ENCODE peak calls at places on chromosomes 2 and 18, in nine cellular contexts. Y is IMR-90, K is caudate nucleus, S is ascending aorta, F is fibroblast of lung, G is mesendoderm, P is PC-3, E is tibial artery, C is GM23338. I is an unnamed sample.

GRCh38 chr2:204321910-204322765 is 223.1 kb upstream of the PARD3B start:
- DNase-seq in F (peak), E (no peak), C (no peak), K (no peak), Y (peak), S (no peak), G (peak), P (peak), I (peak)

GRCh38 chr2:179954026-179954425 is 53.1 kb downstream of the CWC22 start:
- DNase-seq in P (peak), F (no peak), C (no peak), S (no peak), G (no peak), Y (no peak), E (no peak), K (no peak), I (no peak)

GRCh38 chr2:54009549-54009948 is 38.8 kb upstream of the PSME4 start:
- DNase-seq in E (no peak), F (no peak), K (no peak), C (no peak), S (no peak), Y (no peak), P (no peak), G (no peak), I (no peak)

GRCh38 chr18:79742076-79742475 is 55.7 kb upstream of the KCNG2 start:
- DNase-seq in F (no peak), C (no peak), S (no peak), P (no peak), E (peak), G (no peak), Y (no peak), K (no peak), I (no peak)

GRCh38 chr2:206562375-206562774 is 79.9 kb upstream of the FAM237A start:
- DNase-seq in Y (peak), K (no peak), C (no peak), E (no peak), F (peak), S (no peak), P (peak), G (peak), I (no peak)

GRCh38 chr2:197198890-197199289 is 111.7 kb downstream of the ANKRD44 start:
- DNase-seq in E (peak), K (no peak), P (no peak), C (no peak), G (no peak), Y (no peak), F (no peak), S (peak), I (no peak)

GRCh38 chr18:59383831-59384230 is 24.8 kb upstream of the LMAN1 start:
- DNase-seq in G (no peak), Y (no peak), C (no peak), P (no peak), F (no peak), S (no peak), K (no peak), E (no peak), I (no peak)

GRCh38 chr2:71613953-71614925 is 160.9 kb downstream of the DYSF start:
- DNase-seq in F (no peak), P (no peak), C (no peak), K (no peak), E (peak), Y (no peak), S (no peak), G (no peak), I (no peak)

GRCh38 chr2:39128919-39129391 is 8.1 kb upstream of the SOS1 start:
- DNase-seq in F (no peak), Y (no peak), E (no peak), G (no peak), P (peak), S (no peak), C (no peak), K (no peak), I (peak)

GRCh38 chr2:102789349-102790085 is 27.7 kb downstream of the TMEM182 start:
- DNase-seq in F (no peak), C (peak), K (no peak), G (no peak), P (no peak), E (no peak), Y (no peak), S (no peak), I (no peak)

GRCh38 chr18:68275616-68276015 is 439.3 kb downstream of the TMX3 start:
- DNase-seq in K (no peak), P (peak), C (no peak), G (no peak), Y (peak), S (no peak), E (no peak), F (peak), I (peak)

GRCh38 chr2:64988420-64989125 is 626 bp upstream of the SLC1A4 start:
- DNase-seq in S (no peak), P (no peak), E (peak), G (peak), Y (peak), C (peak), F (peak), K (peak), I (peak)

GRCh38 chr2:160934263-160934662 is 226.0 kb upstream of the TANK start:
- DNase-seq in S (no peak), Y (peak), K (no peak), F (no peak), E (no peak), P (no peak), G (no peak), C (no peak), I (no peak)

GRCh38 chr2:82316573-82317371 is 2012.2 kb upstream of the LRRTM1 start:
- DNase-seq in F (no peak), Y (no peak), G (no peak), P (peak), E (no peak), C (no peak), S (no peak), K (no peak), I (no peak)

GRCh38 chr18:25099838-25100393 is 252.1 kb downstream of the ZNF521 start:
- DNase-seq in F (no peak), E (no peak), G (no peak), Y (peak), C (no peak), S (no peak), P (no peak), K (no peak), I (no peak)

GRCh38 chr18:11807233-11807632 is 44.0 kb upstream of the CHMP1B start:
- DNase-seq in F (peak), C (no peak), S (no peak), K (no peak), E (no peak), P (peak), Y (peak), G (no peak), I (no peak)

GRCh38 chr2:153432381-153432780 is 46.2 kb downstream of the RPRM start:
- DNase-seq in K (no peak), S (no peak), F (no peak), G (no peak), P (peak), C (no peak), E (no peak), Y (no peak), I (no peak)

GRCh38 chr2:230974096-230974913 is 21.6 kb upstream of the SPATA3 start:
- DNase-seq in G (no peak), S (no peak), F (peak), Y (peak), P (peak), K (no peak), C (no peak), E (no peak), I (no peak)

GRCh38 chr2:119448427-119449141 is 16.9 kb downstream of the TMEM37 start:
- DNase-seq in F (no peak), Y (no peak), C (no peak), K (no peak), P (no peak), S (no peak), E (peak), G (no peak), I (no peak)
- H3K27ac ChIP-seq in F (no peak), Y (no peak), C (no peak), K (no peak), P (no peak), S (no peak), E (no peak), G (no peak), I (no peak)

GRCh38 chr2:30694286-30695055 is 112.8 kb downstream of the CAPN13 start:
- DNase-seq in C (no peak), S (no peak), P (no peak), Y (peak), K (no peak), G (no peak), E (peak), F (peak), I (no peak)
- H3K27ac ChIP-seq in C (no peak), S (peak), P (no peak), Y (no peak), K (no peak), G (no peak), E (peak), F (no peak), I (no peak)

GRCh38 chr2:29482341-29482740 is 367.1 kb downstream of the CLIP4 start:
- DNase-seq in P (no peak), E (no peak), C (no peak), Y (no peak), G (no peak), K (no peak), S (no peak), F (no peak), I (no peak)

GRCh38 chr2:29481313-29481712 is 366.1 kb downstream of the CLIP4 start:
- DNase-seq in G (no peak), Y (no peak), K (no peak), P (no peak), S (no peak), E (no peak), F (no peak), C (no peak), I (no peak)

GRCh38 chr2:29485117-29485516 is 369.9 kb downstream of the CLIP4 start:
- DNase-seq in Y (no peak), K (no peak), C (no peak), P (no peak), G (no peak), S (no peak), F (no peak), E (no peak), I (no peak)

GRCh38 chr2:29480423-29480822 is 365.2 kb downstream of the CLIP4 start:
- DNase-seq in K (no peak), F (no peak), S (no peak), Y (no peak), G (no peak), C (no peak), E (no peak), P (no peak), I (no peak)

DNA sequence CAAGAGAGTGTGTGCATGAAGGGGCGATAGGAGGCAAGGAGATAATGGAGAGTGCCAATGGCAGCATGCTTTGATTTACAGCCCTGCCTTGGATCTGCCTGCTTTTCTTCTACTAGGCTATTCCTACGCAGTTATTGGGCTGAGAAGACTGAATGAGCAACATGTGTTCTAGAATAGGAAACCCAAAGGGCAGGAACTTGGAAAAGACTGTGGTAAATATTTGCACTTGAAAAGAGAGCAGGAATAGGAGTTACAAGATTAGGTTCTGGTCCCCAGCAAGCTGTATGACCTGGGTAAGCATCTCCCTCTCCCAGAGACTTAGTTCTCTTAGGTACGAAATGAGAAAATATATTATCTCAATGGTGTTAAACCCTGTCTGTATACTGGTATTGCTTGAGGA is 367.7 kb downstream of the CLIP4 start:
- DNase-seq in C (no peak), Y (no peak), G (no peak), F (no peak), S (no peak), P (no peak), E (no peak), K (no peak), I (no peak)
- H3K27ac ChIP-seq in C (no peak), Y (no peak), G (no peak), F (no peak), S (no peak), P (no peak), E (no peak), K (no peak), I (no peak)

DNA sequence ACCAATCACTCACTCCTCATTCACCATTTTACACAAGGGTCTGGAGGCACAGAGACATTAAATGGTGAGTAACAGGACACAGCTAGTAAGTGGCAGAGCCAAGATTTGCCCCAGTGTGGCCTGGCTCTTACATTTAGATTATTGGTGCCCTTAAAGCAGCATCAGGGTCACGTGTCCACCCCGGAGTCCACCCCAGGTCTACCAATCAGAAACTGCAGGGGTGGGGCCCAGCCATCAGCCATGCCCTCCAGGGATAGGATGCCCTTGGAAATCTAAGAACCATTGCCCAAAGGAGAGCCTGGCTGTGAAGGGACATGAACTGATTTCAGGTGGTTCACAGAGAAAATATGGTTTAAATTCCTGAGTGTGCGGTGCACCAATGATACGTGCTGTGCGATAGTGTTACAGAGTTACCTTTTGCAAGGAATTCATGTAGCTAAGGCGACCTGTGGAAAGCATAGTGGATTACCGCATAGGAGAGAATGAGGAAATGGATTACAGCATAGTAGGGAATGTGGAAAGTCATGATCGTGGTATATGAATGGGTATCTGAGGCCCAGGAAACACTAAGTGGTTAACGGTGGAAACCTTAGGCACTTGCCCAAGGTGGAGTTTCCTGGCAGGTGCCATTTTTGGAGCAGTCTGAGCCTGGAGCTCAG is 17.8 kb downstream of the IGFBP5 start:
- DNase-seq in Y (no peak), G (no peak), E (no peak), K (no peak), F (no peak), S (no peak), C (no peak), P (no peak), I (no peak)
- H3K27ac ChIP-seq in Y (no peak), G (no peak), E (peak), K (no peak), F (no peak), S (peak), C (no peak), P (no peak), I (no peak)

DNA sequence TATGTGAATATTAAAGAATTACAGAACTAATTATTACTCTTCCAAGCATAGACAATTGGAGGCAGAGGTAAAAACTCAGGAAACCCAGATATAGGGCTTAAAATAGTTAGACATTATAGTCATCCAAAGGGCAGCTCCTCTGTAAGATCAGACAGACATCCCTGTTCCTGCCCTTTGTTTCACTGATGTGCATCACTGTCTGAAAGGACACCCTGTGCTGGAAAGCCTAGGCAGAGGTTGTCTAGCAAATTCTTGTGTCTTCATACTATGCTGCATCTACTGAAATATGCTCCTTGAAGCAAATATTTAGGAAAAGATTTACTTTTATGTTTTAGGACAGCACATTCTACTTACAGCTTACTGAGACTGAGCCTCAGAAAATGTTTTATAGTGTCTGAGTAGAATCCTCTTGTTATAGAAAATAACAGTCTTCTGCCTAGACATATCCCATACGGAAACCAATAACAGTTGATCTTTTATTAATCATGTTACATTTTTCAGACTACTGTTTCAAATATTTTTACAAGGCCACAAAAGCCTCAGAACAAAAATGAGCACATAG is 977.3 kb upstream of the CDH2 start:
- DNase-seq in E (no peak), C (no peak), S (no peak), P (no peak), K (no peak), Y (peak), F (peak), G (no peak), I (peak)
- H3K27ac ChIP-seq in E (no peak), C (no peak), S (no peak), P (peak), K (no peak), Y (peak), F (peak), G (no peak), I (peak)

GRCh38 chr2:201261471-201261870 is 1.1 kb downstream of the CASP8 start:
- DNase-seq in E (no peak), Y (no peak), G (no peak), S (no peak), F (no peak), K (no peak), C (peak), P (no peak), I (no peak)
- H3K27ac ChIP-seq in E (no peak), Y (no peak), G (no peak), S (no peak), F (no peak), K (no peak), C (no peak), P (no peak), I (no peak)

DNA sequence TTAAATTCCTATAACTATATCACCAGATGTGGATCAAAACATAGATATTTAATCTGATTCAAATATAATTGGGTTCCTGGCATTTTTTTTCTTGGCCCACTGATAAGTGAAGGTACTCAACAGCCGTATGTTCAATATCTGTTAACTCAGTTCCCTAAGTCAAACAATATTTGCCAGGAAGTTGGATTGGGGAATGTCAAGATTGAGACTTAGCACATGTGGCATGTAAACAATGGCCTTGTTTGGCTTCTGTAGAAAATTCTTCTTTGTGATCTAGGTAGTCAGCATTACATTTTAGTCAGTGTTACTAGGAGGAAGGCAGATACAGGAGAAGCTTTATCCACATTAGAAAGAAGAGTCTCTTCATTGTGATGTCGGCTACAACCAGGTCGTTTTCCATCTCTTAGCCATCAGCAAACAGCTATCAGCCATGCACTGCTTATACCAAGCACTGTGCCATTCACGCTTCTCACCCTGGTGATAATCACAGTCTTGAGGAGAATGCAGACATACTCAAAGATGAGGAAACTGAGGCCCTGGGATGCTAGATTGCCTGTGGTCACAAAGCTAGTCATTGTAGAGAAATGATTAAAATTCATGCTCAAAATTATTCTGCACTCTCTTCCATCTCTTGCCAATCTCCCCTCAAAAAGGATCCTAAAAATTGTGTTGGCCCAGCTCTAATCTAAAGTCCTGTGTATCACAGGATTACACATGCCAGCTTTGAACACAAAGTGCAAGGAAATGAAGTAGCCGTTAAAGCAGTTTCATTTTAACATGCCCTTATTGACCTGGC is 3.1 kb downstream of the GALNT5 start:
- DNase-seq in F (peak), S (no peak), P (no peak), C (no peak), G (no peak), Y (no peak), K (no peak), E (no peak), I (no peak)
- H3K27ac ChIP-seq in F (peak), S (peak), P (peak), C (no peak), G (no peak), Y (peak), K (no peak), E (peak), I (peak)